ENCODE peak calls at places on chromosomes 6 and 20, in seven cellular contexts. H is K562, X is fibroblast of lung, A is neuronal stem cell, K is H7, N is ascending aorta, E is psoas muscle. V is an unnamed sample. For H3K27me3, the result is how much of the 10 kb centered on the place peaks cover.

GRCh38 chr20:46040902-46041535 is 12.0 kb downstream of the SLC12A5 start:
- DNase-seq in H (peak), X (peak), A (peak), K (peak), N (no peak), E (no peak), V (peak)

GRCh38 chr6:150354754-150355571 is 13.8 kb upstream of the IYD start:
- DNase-seq in H (no peak), X (no peak), A (no peak), K (no peak), N (peak), E (no peak), V (no peak)

GRCh38 chr6:56868687-56869086 is 86.2 kb upstream of the BEND6 start:
- DNase-seq in H (no peak), X (peak), A (no peak), K (no peak), N (no peak), E (no peak), V (no peak)

GRCh38 chr6:26180346-26180745 is 93.1 kb downstream of the HFE start:
- DNase-seq in H (no peak), X (no peak), A (no peak), K (no peak), N (no peak), E (no peak), V (no peak)

GRCh38 chr20:36311854-36312723 is 6.0 kb downstream of the DLGAP4 start:
- DNase-seq in H (no peak), X (no peak), A (no peak), K (peak), N (peak), E (no peak), V (no peak)

GRCh38 chr20:13436530-13436929 is 202.2 kb downstream of the TASP1 start:
- DNase-seq in H (no peak), X (no peak), A (no peak), K (no peak), N (no peak), E (no peak), V (no peak)

GRCh38 chr20:62159835-62160234 is 16.3 kb downstream of the SS18L1 start:
- DNase-seq in H (no peak), X (no peak), A (no peak), K (no peak), N (no peak), E (no peak), V (no peak)

GRCh38 chr20:37749620-37750403 is 56.0 kb downstream of the CTNNBL1 start:
- DNase-seq in H (peak), X (no peak), A (no peak), K (no peak), N (no peak), E (no peak), V (no peak)

GRCh38 chr20:58492795-58493538 is 22.2 kb downstream of the APCDD1L start:
- DNase-seq in H (no peak), X (no peak), A (no peak), K (no peak), N (no peak), E (no peak), V (no peak)

DNA sequence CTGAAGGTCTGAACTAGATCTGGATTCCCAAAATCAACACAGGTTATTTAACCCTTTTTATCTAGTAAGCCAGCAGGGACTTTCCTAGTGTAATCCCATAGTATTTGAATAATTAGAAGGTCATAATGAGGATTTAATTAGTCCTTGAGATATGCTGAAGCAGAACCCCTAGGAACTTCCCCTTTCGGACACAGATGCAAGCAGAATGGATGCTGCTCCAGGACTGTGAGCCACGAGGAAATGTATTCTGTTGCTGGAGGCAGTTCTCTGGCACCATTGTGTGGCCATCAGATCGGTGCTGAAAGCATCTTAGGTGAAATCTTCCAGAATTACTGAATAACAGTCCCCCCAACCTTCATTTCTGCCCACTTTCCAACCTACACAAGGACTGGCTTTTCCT is 206.9 kb downstream of the TMEM242 start:
- DNase-seq in H (no peak), X (no peak), A (no peak), K (no peak), N (no peak), E (no peak), V (no peak)
- H3K27me3 ChIP-seq in H (under half), X (under half), A (under half), K (under half), N (under half), E (under half), V (under half)

GRCh38 chr20:44204156-44204831 is 6.3 kb downstream of the OSER1 start:
- DNase-seq in H (peak), X (peak), A (no peak), K (no peak), N (no peak), E (no peak), V (no peak)
- H3K27me3 ChIP-seq in H (under half), X (under half), A (under half), K (under half), N (under half), E (under half), V (under half)

GRCh38 chr6:32854376-32855178 is 585 bp downstream of the PSMB9 start:
- DNase-seq in H (no peak), X (peak), A (no peak), K (peak), N (no peak), E (no peak), V (peak)
- H3K27me3 ChIP-seq in H (under half), X (under half), A (under half), K (half or more), N (under half), E (under half), V (under half)

DNA sequence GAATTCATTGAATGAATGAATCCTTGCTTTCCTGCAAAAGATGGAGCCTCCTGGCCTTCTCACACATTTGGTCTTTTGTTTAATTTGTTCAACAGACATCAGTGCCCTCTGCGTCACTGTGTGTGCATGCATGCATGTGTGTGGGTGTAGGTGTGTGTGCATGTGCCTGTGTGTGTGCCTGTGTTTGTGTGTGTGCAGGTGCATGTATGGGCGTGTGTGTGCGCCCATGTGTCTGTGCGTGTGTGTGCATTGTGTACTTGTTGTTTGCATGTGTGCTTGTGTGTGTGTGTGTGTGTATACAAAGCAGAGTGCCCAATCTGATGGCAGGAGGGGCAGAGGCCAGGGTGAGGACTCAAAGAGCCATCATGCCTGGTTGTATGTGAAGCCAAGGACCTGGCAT is 36.0 kb downstream of the C20orf203 start:
- DNase-seq in H (no peak), X (no peak), A (no peak), K (no peak), N (no peak), E (no peak), V (no peak)
- H3K27me3 ChIP-seq in H (under half), X (under half), A (under half), K (under half), N (under half), E (under half), V (under half)

V was measured in colonic mucosa.